ENCODE peak calls at places on chromosome 17, in nine cellular contexts. Q is amygdala; S is non-pigmented ciliary epithelial cell; H is uterus; R is mesendoderm; B is T-helper 1 cell; K is stimulated activated CD4-positive, alpha-beta T cell treated with anti-CD3 and anti-CD28 coated beads, Interleukin-12 subunit alpha, Interleukin-12 subunit beta, amount 100 ng/mL, for 4 hours; U is thoracic aorta; G is stimulated activated CD8-positive, alpha-beta memory T cell treated with anti-CD3 and anti-CD28 coated beads, Interleukin-15, amount 100 ng/mL, for 1 hour. L is an unnamed sample.

GRCh38 chr17:39118674-39119419 is 32.6 kb downstream of the PLXDC1 start:
- DNase-seq in Q (no peak), S (no peak), H (no peak), R (no peak), B (no peak), K (no peak), U (no peak), G (no peak), L (no peak)

GRCh38 chr17:1174490-1174889 is 5.3 kb downstream of the ABR start:
- DNase-seq in Q (no peak), S (no peak), H (no peak), R (no peak), B (no peak), K (no peak), U (no peak), G (no peak), L (no peak)

GRCh38 chr17:61467416-61468262 is 15.4 kb downstream of the TBX4 start:
- DNase-seq in Q (no peak), S (no peak), H (peak; percentile 14), R (peak; percentile 78), B (no peak), K (no peak), U (no peak), G (no peak), L (peak; percentile 42)

GRCh38 chr17:81526662-81527571 is 1.3 kb upstream of the FSCN2 start:
- DNase-seq in Q (no peak), S (no peak), H (no peak), R (no peak), B (no peak), K (no peak), U (no peak), G (no peak), L (no peak)

GRCh38 chr17:66580178-66580577 is 254.7 kb upstream of the CACNG5 start:
- DNase-seq in Q (no peak), S (no peak), H (peak; percentile 61), R (peak; percentile 57), B (no peak), K (no peak), U (no peak), G (no peak), L (no peak)

GRCh38 chr17:58966208-58966607 is 140.5 kb downstream of the TRIM37 start:
- DNase-seq in Q (no peak), S (no peak), H (no peak), R (no peak), B (no peak), K (no peak), U (no peak), G (no peak), L (no peak)

GRCh38 chr17:64060331-64060730 is 39.9 kb upstream of the ICAM2 start:
- DNase-seq in Q (no peak), S (no peak), H (no peak), R (peak; percentile 23), B (no peak), K (no peak), U (no peak), G (no peak), L (no peak)

GRCh38 chr17:36824678-36825091 is 112.6 kb upstream of the LHX1 start:
- DNase-seq in Q (no peak), S (no peak), H (no peak), R (peak; percentile 56), B (no peak), K (no peak), U (no peak), G (no peak), L (no peak)

GRCh38 chr17:33929181-33929724 is 325.8 kb upstream of the CCL2 start:
- DNase-seq in Q (no peak), S (no peak), H (no peak), R (peak; percentile 91), B (no peak), K (no peak), U (no peak), G (no peak), L (no peak)

GRCh38 chr17:80791758-80792284 is 199.8 kb upstream of the CHMP6 start:
- DNase-seq in Q (no peak), S (peak; percentile 90), H (peak; percentile 79), R (no peak), B (no peak), K (peak; percentile 36), U (peak; percentile 77), G (no peak), L (no peak)

GRCh38 chr17:75531724-75532090 is 6.2 kb downstream of the LLGL2 start:
- DNase-seq in Q (no peak), S (no peak), H (no peak), R (peak; percentile 79), B (no peak), K (no peak), U (no peak), G (no peak), L (no peak)

GRCh38 chr17:46152423-46152822 is 40.8 kb downstream of the KANSL1 start:
- DNase-seq in Q (no peak), S (no peak), H (no peak), R (no peak), B (no peak), K (no peak), U (no peak), G (no peak), L (no peak)

GRCh38 chr17:7587420-7587786 is 2.5 kb downstream of the SOX15 start:
- DNase-seq in Q (no peak), S (peak; percentile 88), H (no peak), R (no peak), B (no peak), K (no peak), U (no peak), G (no peak), L (no peak)

GRCh38 chr17:41678907-41679739 is 9.6 kb upstream of the EIF1 start:
- DNase-seq in Q (no peak), S (no peak), H (no peak), R (peak; percentile 69), B (peak; percentile 55), K (no peak), U (no peak), G (no peak), L (peak; percentile 88)

GRCh38 chr17:48663134-48663924 is 37.2 kb upstream of the HOXB9 start:
- DNase-seq in Q (no peak), S (no peak), H (no peak), R (peak; percentile 33), B (no peak), K (no peak), U (no peak), G (no peak), L (no peak)

GRCh38 chr17:44795928-44796327 is 34.2 kb downstream of the GJC1 start:
- DNase-seq in Q (no peak), S (no peak), H (no peak), R (no peak), B (no peak), K (no peak), U (no peak), G (no peak), L (no peak)

GRCh38 chr17:11805952-11806351 is 191.3 kb downstream of the ZNF18 start:
- DNase-seq in Q (no peak), S (no peak), H (no peak), R (no peak), B (no peak), K (no peak), U (no peak), G (no peak), L (no peak)

GRCh38 chr17:19558946-19559345 is 25.3 kb downstream of the SLC47A1 start:
- DNase-seq in Q (no peak), S (no peak), H (no peak), R (no peak), B (no peak), K (no peak), U (no peak), G (no peak), L (no peak)

GRCh38 chr17:48997827-48998556 is 807 bp downstream of the IGF2BP1 start:
- DNase-seq in Q (no peak), S (no peak), H (no peak), R (no peak), B (no peak), K (no peak), U (no peak), G (no peak), L (peak; percentile 62)

GRCh38 chr17:72446525-72447250 is 325.9 kb downstream of the SOX9 start:
- DNase-seq in Q (no peak), S (no peak), H (no peak), R (no peak), B (no peak), K (no peak), U (no peak), G (no peak), L (no peak)

GRCh38 chr17:1402268-1402598 is 2.2 kb upstream of the YWHAE start:
- DNase-seq in Q (no peak), S (no peak), H (no peak), R (no peak), B (no peak), K (no peak), U (no peak), G (no peak), L (no peak)

GRCh38 chr17:68353121-68353521 is 61.8 kb downstream of the ARSG start:
- DNase-seq in Q (no peak), S (no peak), H (no peak), R (no peak), B (no peak), K (no peak), U (no peak), G (no peak), L (no peak)

GRCh38 chr17:55159251-55159650 is 105.5 kb upstream of the HLF start:
- DNase-seq in Q (no peak), S (no peak), H (no peak), R (no peak), B (no peak), K (no peak), U (no peak), G (no peak), L (no peak)

GRCh38 chr17:41705271-41705991 is 6.7 kb upstream of the GAST start:
- DNase-seq in Q (no peak), S (no peak), H (no peak), R (no peak), B (no peak), K (no peak), U (no peak), G (no peak), L (no peak)

GRCh38 chr17:20611314-20611713 is 31.8 kb downstream of the CDRT15L2 start:
- DNase-seq in Q (no peak), S (no peak), H (no peak), R (peak; percentile 58), B (no peak), K (no peak), U (no peak), G (no peak), L (no peak)

GRCh38 chr17:65345261-65346060 is 208.3 kb downstream of the RGS9 start:
- DNase-seq in Q (no peak), S (peak; percentile 19), H (no peak), R (no peak), B (no peak), K (no peak), U (no peak), G (no peak), L (no peak)

GRCh38 chr17:40341808-40342574 is 22.5 kb downstream of the GJD3 start:
- DNase-seq in Q (peak; percentile 41), S (no peak), H (peak; percentile 83), R (peak; percentile 89), B (no peak), K (no peak), U (no peak), G (no peak), L (no peak)

GRCh38 chr17:7929158-7930029 is at the start of gene KCNAB3:
- DNase-seq in Q (peak; percentile 15), S (no peak), H (peak; percentile 71), R (peak; percentile 89), B (peak; percentile 33), K (peak; percentile 50), U (no peak), G (no peak), L (no peak)

GRCh38 chr17:81537343-81537855 is 9.2 kb downstream of the FSCN2 start:
- DNase-seq in Q (no peak), S (no peak), H (no peak), R (peak; percentile 65), B (no peak), K (peak; percentile 45), U (no peak), G (no peak), L (no peak)

GRCh38 chr17:35088911-35089845 is 25.7 kb upstream of the RFFL start:
- DNase-seq in Q (peak; percentile 75), S (no peak), H (peak; percentile 89), R (peak; percentile 88), B (peak; percentile 81), K (peak; percentile 92), U (peak; percentile 48), G (peak; percentile 77), L (peak; percentile 68)

GRCh38 chr17:27206447-27206846 is 87.5 kb upstream of the WSB1 start:
- DNase-seq in Q (no peak), S (no peak), H (no peak), R (no peak), B (no peak), K (no peak), U (no peak), G (no peak), L (no peak)